ENCODE peak calls at places on chromosomes 11 and 22, in four cellular contexts. One of them, this sample, is unnamed.

GRCh38 chr11:68509105-68509504 is 48.6 kb downstream of the PPP6R3 start:
- DNase-seq in A549: no peak
- DNase-seq in GM12878: no peak
- DNase-seq in HepG2: no peak
- DNase-seq in this sample: no peak

GRCh38 chr22:38494498-38494897 is 11.6 kb downstream of the DDX17 start:
- DNase-seq in HepG2: no peak
- DNase-seq in GM12878: no peak
- DNase-seq in A549: no peak
- DNase-seq in this sample: no peak

GRCh38 chr11:70048279-70049024 is 29.7 kb upstream of the ANO1 start:
- DNase-seq in HepG2: no peak
- DNase-seq in GM12878: no peak
- DNase-seq in A549: peak; percentile 10
- DNase-seq in this sample: no peak

GRCh38 chr11:17989306-17989705 is 23.5 kb downstream of the SERGEF start:
- DNase-seq in A549: no peak
- DNase-seq in HepG2: no peak
- DNase-seq in GM12878: no peak
- DNase-seq in this sample: no peak

GRCh38 chr11:72136677-72137255 is 1.2 kb downstream of the FOLR3 start:
- DNase-seq in GM12878: no peak
- DNase-seq in HepG2: no peak
- DNase-seq in A549: no peak
- DNase-seq in this sample: no peak

GRCh38 chr11:69272055-69272454 is 21.9 kb upstream of the MYEOV start:
- DNase-seq in GM12878: no peak
- DNase-seq in A549: no peak
- DNase-seq in HepG2: no peak
- DNase-seq in this sample: no peak

GRCh38 chr22:39617342-39617741 is 46.8 kb downstream of the CACNA1I start:
- DNase-seq in A549: no peak
- DNase-seq in GM12878: no peak
- DNase-seq in HepG2: no peak
- DNase-seq in this sample: no peak

GRCh38 chr11:92269021-92269420 is 44.4 kb downstream of the FAT3 start:
- DNase-seq in A549: peak; percentile 77
- DNase-seq in GM12878: no peak
- DNase-seq in HepG2: peak; percentile 4
- DNase-seq in this sample: no peak

GRCh38 chr22:43812890-43813289 is 785 bp upstream of the EFCAB6 start:
- DNase-seq in GM12878: no peak
- DNase-seq in HepG2: no peak
- DNase-seq in A549: no peak
- DNase-seq in this sample: no peak

GRCh38 chr11:134508219-134508990 is 96.4 kb upstream of the B3GAT1 start:
- DNase-seq in A549: no peak
- DNase-seq in HepG2: no peak
- DNase-seq in GM12878: no peak
- DNase-seq in this sample: no peak

GRCh38 chr11:106091480-106092123 is 14.1 kb downstream of the AASDHPPT start:
- DNase-seq in GM12878: peak; percentile 56
- DNase-seq in A549: no peak
- DNase-seq in HepG2: no peak
- DNase-seq in this sample: no peak

GRCh38 chr11:69563306-69563705 is 77.7 kb upstream of the CCND1 start:
- DNase-seq in A549: no peak
- DNase-seq in HepG2: no peak
- DNase-seq in GM12878: no peak
- DNase-seq in this sample: no peak

GRCh38 chr22:28903080-28903479 is 19.7 kb downstream of the ZNRF3 start:
- DNase-seq in GM12878: no peak
- DNase-seq in A549: no peak
- DNase-seq in HepG2: no peak
- DNase-seq in this sample: no peak

GRCh38 chr11:119100246-119100959 is 1.2 kb downstream of the DPAGT1 start:
- DNase-seq in HepG2: peak; percentile 62
- DNase-seq in GM12878: no peak
- DNase-seq in A549: peak; percentile 51
- DNase-seq in this sample: peak; percentile 47

GRCh38 chr11:67261942-67262681 is 4.2 kb upstream of the GRK2 start:
- DNase-seq in A549: no peak
- DNase-seq in HepG2: no peak
- DNase-seq in GM12878: no peak
- DNase-seq in this sample: no peak

GRCh38 chr11:132312616-132313210 is 942.3 kb downstream of the NTM start:
- DNase-seq in A549: peak; percentile 7
- DNase-seq in GM12878: no peak
- DNase-seq in HepG2: no peak
- DNase-seq in this sample: no peak

GRCh38 chr11:121323208-121323607 is 30.6 kb downstream of the SC5D start:
- DNase-seq in GM12878: no peak
- DNase-seq in HepG2: no peak
- DNase-seq in A549: no peak
- DNase-seq in this sample: no peak

GRCh38 chr11:68146704-68147474 is 25.7 kb upstream of the CHKA start:
- DNase-seq in GM12878: no peak
- DNase-seq in A549: peak; percentile 92
- DNase-seq in HepG2: peak; percentile 97
- DNase-seq in this sample: peak; percentile 44

GRCh38 chr11:107337917-107338316 is 119.7 kb downstream of the CWF19L2 start:
- DNase-seq in A549: no peak
- DNase-seq in GM12878: no peak
- DNase-seq in HepG2: no peak
- DNase-seq in this sample: no peak
- TF ChIP-seq REST in A549: no peak
- TF ChIP-seq REST in GM12878: no peak
- TF ChIP-seq REST in HepG2: no peak
- TF ChIP-seq REST in this sample: no peak

GRCh38 chr11:7606496-7606895 is 66.8 kb downstream of the CYB5R2 start:
- DNase-seq in GM12878: no peak
- DNase-seq in HepG2: no peak
- DNase-seq in A549: no peak
- DNase-seq in this sample: no peak
- H3K4me3 ChIP-seq in GM12878: no peak overlapping the region
- H3K4me3 ChIP-seq in HepG2: no peak overlapping the region
- H3K4me3 ChIP-seq in A549: peak overlapping the region; percentile 47
- H3K4me3 ChIP-seq in this sample: no peak overlapping the region

GRCh38 chr11:125570952-125571351 is 1.7 kb downstream of the EI24 start:
- DNase-seq in GM12878: no peak
- DNase-seq in HepG2: no peak
- DNase-seq in A549: no peak
- DNase-seq in this sample: no peak

GRCh38 chr11:125566235-125566634 is 3.0 kb upstream of the EI24 start:
- DNase-seq in GM12878: no peak
- DNase-seq in A549: no peak
- DNase-seq in HepG2: no peak
- DNase-seq in this sample: no peak

GRCh38 chr11:125569913-125570621 is 790 bp downstream of the EI24 start:
- DNase-seq in GM12878: no peak
- DNase-seq in A549: no peak
- DNase-seq in HepG2: no peak
- DNase-seq in this sample: no peak

GRCh38 chr11:125572916-125573315 is 3.6 kb downstream of the EI24 start:
- DNase-seq in HepG2: no peak
- DNase-seq in GM12878: no peak
- DNase-seq in A549: no peak
- DNase-seq in this sample: no peak

GRCh38 chr11:125568970-125569912 is at the start of gene EI24:
- DNase-seq in HepG2: peak; percentile 84
- DNase-seq in GM12878: peak; percentile 72
- DNase-seq in A549: peak; percentile 91
- DNase-seq in this sample: peak; percentile 77
- TF ChIP-seq REST in HepG2: no peak
- TF ChIP-seq REST in GM12878: no peak
- TF ChIP-seq REST in A549: no peak
- TF ChIP-seq REST in this sample: no peak

GRCh38 chr11:57641011-57641410 is 8.7 kb downstream of the YPEL4 start:
- DNase-seq in HepG2: no peak
- DNase-seq in GM12878: no peak
- DNase-seq in A549: peak; percentile 36
- DNase-seq in this sample: no peak
- H3K4me3 ChIP-seq in HepG2: no peak overlapping the region
- H3K4me3 ChIP-seq in GM12878: no peak overlapping the region
- H3K4me3 ChIP-seq in A549: no peak overlapping the region
- H3K4me3 ChIP-seq in this sample: no peak overlapping the region

DNA sequence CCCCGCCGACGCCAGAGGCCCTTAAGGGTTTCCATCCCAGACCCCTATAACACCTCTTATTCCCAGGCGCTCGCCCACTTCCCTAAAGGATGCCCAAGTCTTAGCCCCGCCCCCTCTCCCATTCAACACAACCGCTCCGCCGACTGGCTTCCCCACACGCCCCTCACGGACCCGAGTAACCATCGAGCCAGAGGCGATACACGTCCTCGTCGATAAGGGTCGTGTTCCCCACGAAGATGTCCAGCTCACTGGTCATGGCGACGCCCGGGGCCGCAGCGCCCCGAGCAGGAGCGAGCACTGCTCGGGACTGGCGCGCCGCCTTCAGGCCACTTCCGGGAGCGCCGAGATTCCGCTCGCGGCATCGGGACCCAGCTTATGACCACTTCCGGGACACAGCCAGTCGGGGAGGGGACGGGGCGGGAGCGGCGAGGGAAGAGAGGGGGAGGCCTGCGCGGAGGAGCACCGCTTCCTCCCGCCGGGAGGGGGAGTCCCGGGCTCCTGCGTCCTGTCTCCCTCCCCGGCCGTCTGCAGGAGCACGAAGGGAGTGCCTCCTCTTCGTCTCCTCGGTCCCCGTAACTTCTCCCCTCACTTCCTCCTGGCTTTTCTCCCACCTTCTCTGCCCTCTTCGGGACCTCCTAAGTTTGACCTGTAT is at the start of gene FIBP:
- DNase-seq in A549: peak; percentile 97
- DNase-seq in GM12878: peak; percentile 83
- DNase-seq in HepG2: peak; percentile 90
- DNase-seq in this sample: peak; percentile 98
- TF ChIP-seq REST in A549: no peak
- TF ChIP-seq REST in GM12878: peak; percentile 29
- TF ChIP-seq REST in HepG2: no peak
- TF ChIP-seq REST in this sample: no peak

GRCh38 chr11:689630-690029 is 5.4 kb downstream of the DEAF1 start:
- DNase-seq in HepG2: no peak
- DNase-seq in A549: no peak
- DNase-seq in GM12878: no peak
- DNase-seq in this sample: no peak

GRCh38 chr11:691710-692590 is 3.1 kb downstream of the DEAF1 start:
- DNase-seq in A549: no peak
- DNase-seq in HepG2: no peak
- DNase-seq in GM12878: no peak
- DNase-seq in this sample: no peak

GRCh38 chr11:692824-693414 is 2.1 kb downstream of the DEAF1 start:
- DNase-seq in GM12878: peak; percentile 8
- DNase-seq in A549: no peak
- DNase-seq in HepG2: no peak
- DNase-seq in this sample: no peak

GRCh38 chr11:688681-689080 is 6.3 kb downstream of the DEAF1 start:
- DNase-seq in HepG2: no peak
- DNase-seq in A549: no peak
- DNase-seq in GM12878: no peak
- DNase-seq in this sample: peak; percentile 75

DNA sequence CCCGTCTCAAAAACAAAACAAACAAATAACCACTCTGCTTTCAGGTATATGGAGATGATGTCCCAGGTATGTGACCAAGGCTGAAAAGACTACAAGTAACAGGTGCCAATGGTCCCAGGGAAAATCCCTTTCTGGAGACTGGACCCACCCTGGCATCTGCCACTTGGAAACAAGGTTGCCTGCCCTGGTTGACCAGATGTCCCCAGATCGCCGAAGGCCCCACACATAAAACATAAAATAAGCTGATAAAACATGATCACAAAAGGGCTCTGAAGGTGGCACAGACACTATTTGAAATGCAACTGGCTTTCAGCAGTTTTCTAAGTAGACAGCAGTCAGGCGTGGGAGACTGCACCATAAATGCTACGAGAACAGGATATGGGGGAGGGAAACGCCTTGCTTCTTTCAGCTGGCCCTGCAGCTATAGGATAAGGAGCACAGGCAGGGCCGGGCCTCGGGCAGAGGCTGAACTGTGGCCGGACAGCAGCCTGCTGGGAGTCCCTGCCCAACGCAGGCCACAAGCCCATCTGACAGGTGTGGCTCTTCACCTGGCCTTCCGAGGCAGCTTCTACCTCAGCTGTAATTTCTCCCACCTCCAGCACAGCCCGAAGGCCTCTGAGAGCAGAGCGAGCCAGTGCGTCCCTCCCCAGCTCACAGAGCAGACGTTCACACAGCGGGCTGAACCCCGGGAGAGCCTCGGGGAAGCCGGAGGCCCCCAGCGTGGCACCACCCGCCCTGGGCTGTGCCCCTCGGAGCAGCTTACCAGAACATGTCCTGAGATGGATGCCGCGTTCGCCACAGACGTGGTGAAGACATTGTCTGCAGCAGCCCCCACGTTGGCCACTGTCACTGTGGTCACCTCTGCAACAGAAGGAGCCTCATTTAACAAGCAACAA is 4.0 kb downstream of the DEAF1 start:
- DNase-seq in GM12878: no peak
- DNase-seq in A549: no peak
- DNase-seq in HepG2: no peak
- DNase-seq in this sample: no peak
- H3K4me3 ChIP-seq in GM12878: no peak overlapping the region
- H3K4me3 ChIP-seq in A549: no peak overlapping the region
- H3K4me3 ChIP-seq in HepG2: no peak overlapping the region
- H3K4me3 ChIP-seq in this sample: no peak overlapping the region

DNA sequence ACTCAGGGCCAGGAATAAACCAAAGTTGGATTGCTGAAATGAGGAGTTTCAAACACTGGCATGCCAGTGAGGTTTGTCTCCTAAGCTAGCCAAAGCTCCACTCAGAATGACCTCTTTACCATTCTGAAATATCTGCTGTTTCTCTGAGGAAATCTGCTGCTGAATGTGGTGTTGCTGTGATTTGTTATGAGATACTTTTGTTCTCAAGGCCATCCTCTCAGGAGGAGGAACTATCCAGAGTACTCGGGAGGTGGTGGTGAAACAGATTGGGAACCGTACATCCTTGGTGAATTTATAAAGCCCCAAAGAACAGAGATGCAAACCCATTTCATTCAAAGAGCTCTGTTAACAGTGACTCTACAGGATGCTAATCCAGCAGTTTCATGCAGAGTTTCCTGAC is 50.5 kb downstream of the BDNF start:
- DNase-seq in HepG2: no peak
- DNase-seq in GM12878: no peak
- DNase-seq in A549: no peak
- DNase-seq in this sample: no peak
- TF ChIP-seq REST in HepG2: no peak
- TF ChIP-seq REST in GM12878: no peak
- TF ChIP-seq REST in A549: no peak
- TF ChIP-seq REST in this sample: no peak

GRCh38 chr11:32092581-32093170 is 1.8 kb downstream of the RCN1 start:
- DNase-seq in HepG2: peak; percentile 59
- DNase-seq in A549: no peak
- DNase-seq in GM12878: no peak
- DNase-seq in this sample: no peak
- H3K4me3 ChIP-seq in HepG2: no peak overlapping the region
- H3K4me3 ChIP-seq in A549: peak overlapping the region; percentile 73
- H3K4me3 ChIP-seq in GM12878: peak overlapping the region; percentile 94
- H3K4me3 ChIP-seq in this sample: no peak overlapping the region

GRCh38 chr11:2401436-2401984 is 960 bp downstream of the TSSC4 start:
- DNase-seq in A549: no peak
- DNase-seq in GM12878: no peak
- DNase-seq in HepG2: peak; percentile 25
- DNase-seq in this sample: no peak
- TF ChIP-seq REST in A549: no peak
- TF ChIP-seq REST in GM12878: no peak
- TF ChIP-seq REST in HepG2: no peak
- TF ChIP-seq REST in this sample: no peak

This sample was measured in HL-60.